ENCODE peak calls at places on chromosomes 13 and 19, in nine cellular contexts. One of them, this sample, is unnamed.

GRCh38 chr13:41891119-41891518 is 69.8 kb downstream of the VWA8 start:
- DNase-seq in thyroid gland: no peak
- DNase-seq in lower lobe of right lung: no peak
- DNase-seq in stomach: no peak
- DNase-seq in tibial artery: no peak
- DNase-seq in left lung: no peak
- DNase-seq in thoracic aorta: no peak
- DNase-seq in tibial nerve: no peak
- DNase-seq in cardiac muscle cell: no peak
- DNase-seq in this sample: no peak

GRCh38 chr19:29775575-29775900 is 36.3 kb upstream of the CCNE1 start:
- DNase-seq in left lung: no peak
- DNase-seq in thoracic aorta: no peak
- DNase-seq in thyroid gland: no peak
- DNase-seq in stomach: no peak
- DNase-seq in tibial nerve: no peak
- DNase-seq in lower lobe of right lung: no peak
- DNase-seq in cardiac muscle cell: no peak
- DNase-seq in tibial artery: no peak
- DNase-seq in this sample: no peak

GRCh38 chr13:27295660-27296059 is 25.0 kb downstream of the RASL11A start:
- DNase-seq in tibial nerve: no peak
- DNase-seq in tibial artery: no peak
- DNase-seq in thoracic aorta: no peak
- DNase-seq in left lung: no peak
- DNase-seq in stomach: no peak
- DNase-seq in thyroid gland: no peak
- DNase-seq in cardiac muscle cell: no peak
- DNase-seq in lower lobe of right lung: no peak
- DNase-seq in this sample: no peak

GRCh38 chr19:2905918-2906519 is 5.3 kb downstream of the ZNF57 start:
- DNase-seq in thyroid gland: no peak
- DNase-seq in left lung: no peak
- DNase-seq in tibial nerve: no peak
- DNase-seq in thoracic aorta: no peak
- DNase-seq in lower lobe of right lung: no peak
- DNase-seq in stomach: no peak
- DNase-seq in tibial artery: no peak
- DNase-seq in cardiac muscle cell: no peak
- DNase-seq in this sample: no peak

GRCh38 chr19:709196-709964 is 645 bp downstream of the PALM start:
- DNase-seq in thyroid gland: no peak
- DNase-seq in thoracic aorta: no peak
- DNase-seq in stomach: no peak
- DNase-seq in tibial nerve: no peak
- DNase-seq in left lung: no peak
- DNase-seq in cardiac muscle cell: peak; percentile 45
- DNase-seq in tibial artery: no peak
- DNase-seq in lower lobe of right lung: no peak
- DNase-seq in this sample: no peak

GRCh38 chr19:6828306-6828697 is 55.8 kb downstream of the VAV1 start:
- DNase-seq in cardiac muscle cell: no peak
- DNase-seq in tibial artery: peak; percentile 45
- DNase-seq in thoracic aorta: no peak
- DNase-seq in stomach: no peak
- DNase-seq in lower lobe of right lung: no peak
- DNase-seq in left lung: peak; percentile 36
- DNase-seq in tibial nerve: no peak
- DNase-seq in thyroid gland: no peak
- DNase-seq in this sample: no peak

GRCh38 chr19:7644550-7644877 is 7.6 kb downstream of the STXBP2 start:
- DNase-seq in lower lobe of right lung: no peak
- DNase-seq in thyroid gland: no peak
- DNase-seq in cardiac muscle cell: no peak
- DNase-seq in left lung: no peak
- DNase-seq in tibial artery: no peak
- DNase-seq in thoracic aorta: no peak
- DNase-seq in tibial nerve: no peak
- DNase-seq in stomach: no peak
- DNase-seq in this sample: no peak

GRCh38 chr19:12792048-12792852 is 964 bp downstream of the JUNB start:
- DNase-seq in tibial artery: peak; percentile 82
- DNase-seq in tibial nerve: no peak
- DNase-seq in stomach: peak; percentile 77
- DNase-seq in left lung: peak; percentile 79
- DNase-seq in cardiac muscle cell: peak; percentile 74
- DNase-seq in thoracic aorta: no peak
- DNase-seq in lower lobe of right lung: peak; percentile 90
- DNase-seq in thyroid gland: peak; percentile 80
- DNase-seq in this sample: peak; percentile 66

GRCh38 chr19:38401148-38401547 is 1.7 kb upstream of the FAM98C start:
- DNase-seq in stomach: no peak
- DNase-seq in lower lobe of right lung: no peak
- DNase-seq in tibial artery: no peak
- DNase-seq in thyroid gland: no peak
- DNase-seq in cardiac muscle cell: no peak
- DNase-seq in thoracic aorta: no peak
- DNase-seq in left lung: no peak
- DNase-seq in tibial nerve: no peak
- DNase-seq in this sample: no peak

GRCh38 chr19:3041302-3041701 is 12.2 kb upstream of the TLE2 start:
- DNase-seq in stomach: no peak
- DNase-seq in thyroid gland: no peak
- DNase-seq in lower lobe of right lung: no peak
- DNase-seq in cardiac muscle cell: no peak
- DNase-seq in tibial artery: no peak
- DNase-seq in thoracic aorta: no peak
- DNase-seq in left lung: no peak
- DNase-seq in tibial nerve: no peak
- DNase-seq in this sample: no peak

GRCh38 chr13:106344318-106344717 is 191.1 kb downstream of the EFNB2 start:
- DNase-seq in left lung: no peak
- DNase-seq in tibial artery: no peak
- DNase-seq in lower lobe of right lung: no peak
- DNase-seq in thoracic aorta: no peak
- DNase-seq in thyroid gland: no peak
- DNase-seq in stomach: no peak
- DNase-seq in cardiac muscle cell: no peak
- DNase-seq in tibial nerve: no peak
- DNase-seq in this sample: no peak

GRCh38 chr13:106348032-106348431 is 187.4 kb downstream of the EFNB2 start:
- DNase-seq in left lung: no peak
- DNase-seq in cardiac muscle cell: peak; percentile 23
- DNase-seq in tibial artery: no peak
- DNase-seq in thyroid gland: no peak
- DNase-seq in stomach: no peak
- DNase-seq in tibial nerve: no peak
- DNase-seq in thoracic aorta: no peak
- DNase-seq in lower lobe of right lung: no peak
- DNase-seq in this sample: no peak

GRCh38 chr13:106352850-106353249 is 182.6 kb downstream of the EFNB2 start:
- DNase-seq in thoracic aorta: no peak
- DNase-seq in thyroid gland: no peak
- DNase-seq in left lung: no peak
- DNase-seq in cardiac muscle cell: no peak
- DNase-seq in lower lobe of right lung: no peak
- DNase-seq in tibial nerve: no peak
- DNase-seq in stomach: no peak
- DNase-seq in tibial artery: no peak
- DNase-seq in this sample: no peak

GRCh38 chr13:106350208-106350607 is 185.3 kb downstream of the EFNB2 start:
- DNase-seq in cardiac muscle cell: no peak
- DNase-seq in thyroid gland: no peak
- DNase-seq in thoracic aorta: no peak
- DNase-seq in left lung: peak; percentile 40
- DNase-seq in tibial nerve: no peak
- DNase-seq in stomach: peak; percentile 72
- DNase-seq in lower lobe of right lung: peak; percentile 57
- DNase-seq in tibial artery: no peak
- DNase-seq in this sample: no peak

GRCh38 chr13:106349080-106349841 is 186.2 kb downstream of the EFNB2 start:
- DNase-seq in thoracic aorta: no peak
- DNase-seq in thyroid gland: peak; percentile 95
- DNase-seq in left lung: peak; percentile 42
- DNase-seq in stomach: peak; percentile 69
- DNase-seq in cardiac muscle cell: peak; percentile 47
- DNase-seq in tibial nerve: no peak
- DNase-seq in tibial artery: no peak
- DNase-seq in lower lobe of right lung: peak; percentile 48
- DNase-seq in this sample: no peak
- H3K27ac ChIP-seq in thoracic aorta: no peak overlapping the region
- H3K27ac ChIP-seq in thyroid gland: peak overlapping the region; percentile 39
- H3K27ac ChIP-seq in left lung: no peak overlapping the region
- H3K27ac ChIP-seq in stomach: peak overlapping the region; percentile 62
- H3K27ac ChIP-seq in cardiac muscle cell: no peak overlapping the region
- H3K27ac ChIP-seq in tibial nerve: no peak overlapping the region
- H3K27ac ChIP-seq in tibial artery: no peak overlapping the region
- H3K27ac ChIP-seq in lower lobe of right lung: no peak overlapping the region
- H3K27ac ChIP-seq in this sample: no peak overlapping the region

GRCh38 chr19:55679343-55680257 is 4.6 kb downstream of the EPN1 start:
- DNase-seq in tibial nerve: no peak
- DNase-seq in cardiac muscle cell: no peak
- DNase-seq in lower lobe of right lung: peak; percentile 43
- DNase-seq in stomach: no peak
- DNase-seq in thyroid gland: no peak
- DNase-seq in thoracic aorta: no peak
- DNase-seq in tibial artery: no peak
- DNase-seq in left lung: no peak
- DNase-seq in this sample: no peak

GRCh38 chr19:55681131-55682087 is 6.4 kb downstream of the EPN1 start:
- DNase-seq in tibial artery: no peak
- DNase-seq in thyroid gland: peak; percentile 69
- DNase-seq in left lung: no peak
- DNase-seq in lower lobe of right lung: no peak
- DNase-seq in stomach: no peak
- DNase-seq in tibial nerve: no peak
- DNase-seq in cardiac muscle cell: no peak
- DNase-seq in thoracic aorta: no peak
- DNase-seq in this sample: no peak

GRCh38 chr19:55677572-55678028 is 2.6 kb downstream of the EPN1 start:
- DNase-seq in stomach: peak; percentile 67
- DNase-seq in left lung: no peak
- DNase-seq in tibial nerve: no peak
- DNase-seq in thoracic aorta: no peak
- DNase-seq in thyroid gland: no peak
- DNase-seq in tibial artery: no peak
- DNase-seq in cardiac muscle cell: no peak
- DNase-seq in lower lobe of right lung: peak; percentile 40
- DNase-seq in this sample: no peak

GRCh38 chr19:55678121-55678671 is 3.2 kb downstream of the EPN1 start:
- DNase-seq in tibial artery: no peak
- DNase-seq in tibial nerve: peak; percentile 16
- DNase-seq in lower lobe of right lung: peak; percentile 72
- DNase-seq in cardiac muscle cell: no peak
- DNase-seq in left lung: peak; percentile 73
- DNase-seq in thoracic aorta: no peak
- DNase-seq in stomach: peak; percentile 43
- DNase-seq in thyroid gland: no peak
- DNase-seq in this sample: no peak

DNA sequence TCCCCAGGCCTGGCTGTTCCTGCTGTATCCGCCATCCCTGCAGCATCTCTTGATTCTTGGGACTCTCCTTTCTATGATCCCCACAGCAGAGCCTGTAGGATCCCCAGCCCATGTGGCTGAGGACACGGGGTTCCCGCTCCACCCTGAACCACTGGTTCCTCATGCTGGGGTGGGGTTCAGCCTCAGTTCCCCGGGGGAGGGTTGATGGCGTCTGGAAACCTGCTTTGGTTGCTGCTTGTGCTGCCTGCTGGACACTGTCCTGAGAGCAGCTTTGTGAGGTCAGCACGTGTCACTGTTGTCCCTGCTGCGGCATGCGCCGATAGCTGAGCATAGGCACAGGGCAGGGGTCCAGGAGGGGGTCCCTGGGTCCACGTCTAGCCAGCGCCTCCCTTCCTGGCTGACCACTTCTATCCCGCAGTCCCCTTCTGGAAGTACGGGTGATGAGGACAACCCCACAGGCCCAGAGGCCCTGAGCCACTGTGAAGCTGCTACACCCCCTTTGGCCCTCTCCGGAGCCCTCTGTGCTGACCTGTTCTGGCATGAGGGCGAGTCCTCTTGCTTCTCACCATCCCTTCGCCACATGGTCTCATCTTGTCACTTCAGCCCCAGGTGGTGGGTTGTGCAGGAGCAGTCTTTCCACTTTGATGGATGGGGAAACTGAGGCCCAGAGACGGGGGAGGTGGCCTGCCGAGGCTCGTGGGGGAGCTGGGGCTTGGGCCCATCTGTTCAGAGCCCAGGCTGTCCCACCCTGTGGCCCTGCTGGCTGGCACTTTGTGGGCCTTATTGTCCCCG is 5.5 kb downstream of the EPN1 start:
- DNase-seq in tibial artery: no peak
- DNase-seq in stomach: no peak
- DNase-seq in left lung: no peak
- DNase-seq in tibial nerve: no peak
- DNase-seq in lower lobe of right lung: no peak
- DNase-seq in cardiac muscle cell: no peak
- DNase-seq in thyroid gland: no peak
- DNase-seq in thoracic aorta: no peak
- DNase-seq in this sample: no peak
- H3K4me1 ChIP-seq in tibial artery: peaks cover 27% of the 10 kb centered on the region
- H3K4me1 ChIP-seq in stomach: peaks cover 99% of the 10 kb centered on the region
- H3K4me1 ChIP-seq in left lung: peaks cover 17% of the 10 kb centered on the region
- H3K4me1 ChIP-seq in tibial nerve: no peaks in the 10 kb centered on the region
- H3K4me1 ChIP-seq in lower lobe of right lung: peaks cover 59% of the 10 kb centered on the region
- H3K4me1 ChIP-seq in cardiac muscle cell: peaks cover 10% of the 10 kb centered on the region
- H3K4me1 ChIP-seq in thyroid gland: peaks cover 40% of the 10 kb centered on the region
- H3K4me1 ChIP-seq in thoracic aorta: peaks cover 39% of the 10 kb centered on the region
- H3K4me1 ChIP-seq in this sample: peaks cover 23% of the 10 kb centered on the region

DNA sequence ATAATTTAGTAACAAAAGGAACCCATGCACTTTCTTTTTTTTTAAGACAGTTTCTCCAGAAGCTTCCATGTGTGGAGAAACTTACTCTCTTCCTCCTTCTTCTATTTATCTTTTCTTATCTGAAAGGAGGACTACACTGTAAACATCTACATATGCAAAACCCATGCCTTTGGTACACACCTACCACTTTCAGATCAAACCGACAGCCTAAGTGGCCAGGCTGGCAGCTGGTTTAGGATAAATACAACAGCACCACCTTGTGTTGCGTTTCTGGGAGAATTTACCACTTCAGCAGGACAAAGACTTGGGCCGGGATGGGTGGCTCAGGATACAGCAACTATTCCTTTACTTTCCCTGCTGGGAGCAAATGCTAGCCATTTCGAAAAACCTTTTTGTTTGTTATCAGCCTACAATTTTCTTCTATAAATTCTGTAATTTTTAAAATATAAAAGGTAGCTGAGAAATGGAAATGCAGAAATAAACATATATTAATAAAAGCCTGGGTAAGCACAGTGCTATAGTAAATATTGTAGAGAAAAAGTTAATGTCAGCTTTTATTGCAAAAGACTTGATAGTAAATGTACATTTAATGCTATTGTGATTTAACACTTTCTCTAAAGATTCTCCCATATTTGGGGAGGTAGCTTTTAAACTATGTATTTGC is 94.0 kb upstream of the RFC3 start:
- DNase-seq in tibial nerve: peak; percentile 95
- DNase-seq in left lung: peak; percentile 79
- DNase-seq in cardiac muscle cell: peak; percentile 84
- DNase-seq in tibial artery: peak; percentile 82
- DNase-seq in stomach: peak; percentile 82
- DNase-seq in thyroid gland: peak; percentile 80
- DNase-seq in thoracic aorta: peak; percentile 50
- DNase-seq in lower lobe of right lung: peak; percentile 73
- DNase-seq in this sample: peak; percentile 40
- H3K27ac ChIP-seq in tibial nerve: peak overlapping the region; percentile 59
- H3K27ac ChIP-seq in left lung: peak overlapping the region; percentile 78
- H3K27ac ChIP-seq in cardiac muscle cell: no peak overlapping the region
- H3K27ac ChIP-seq in tibial artery: peak overlapping the region; percentile 62
- H3K27ac ChIP-seq in stomach: peak overlapping the region; percentile 64
- H3K27ac ChIP-seq in thyroid gland: no peak overlapping the region
- H3K27ac ChIP-seq in thoracic aorta: no peak overlapping the region
- H3K27ac ChIP-seq in lower lobe of right lung: peak overlapping the region; percentile 58
- H3K27ac ChIP-seq in this sample: no peak overlapping the region

GRCh38 chr19:16324064-16324383 is 602 bp upstream of the KLF2 start:
- DNase-seq in lower lobe of right lung: no peak
- DNase-seq in thyroid gland: no peak
- DNase-seq in left lung: no peak
- DNase-seq in cardiac muscle cell: no peak
- DNase-seq in tibial nerve: no peak
- DNase-seq in tibial artery: no peak
- DNase-seq in stomach: no peak
- DNase-seq in thoracic aorta: no peak
- DNase-seq in this sample: no peak
- H3K4me1 ChIP-seq in lower lobe of right lung: peaks cover 29% of the 10 kb centered on the region
- H3K4me1 ChIP-seq in thyroid gland: peaks cover 47% of the 10 kb centered on the region
- H3K4me1 ChIP-seq in left lung: peaks cover 13% of the 10 kb centered on the region
- H3K4me1 ChIP-seq in cardiac muscle cell: peaks cover 6% of the 10 kb centered on the region
- H3K4me1 ChIP-seq in tibial nerve: no peaks in the 10 kb centered on the region
- H3K4me1 ChIP-seq in tibial artery: peaks cover 30% of the 10 kb centered on the region
- H3K4me1 ChIP-seq in stomach: peaks cover 44% of the 10 kb centered on the region
- H3K4me1 ChIP-seq in thoracic aorta: peaks cover 33% of the 10 kb centered on the region
- H3K4me1 ChIP-seq in this sample: peaks cover 36% of the 10 kb centered on the region

This sample was measured in CD8-positive, alpha-beta memory T cell.